ENCODE peak calls at places on chromosomes 13 and 19, in nine cellular contexts. C, I, U, V, D, J, R, P and T are unnamed samples.

GRCh38 chr13:67225252-67226159 is 4.6 kb downstream of the PCDH9 start:
- DNase-seq in C (no peak), I (no peak), U (no peak), V (no peak), D (no peak), J (no peak), R (no peak), P (no peak), T (peak; percentile 63)

GRCh38 chr13:80338781-80339577 is 1.9 kb downstream of the SPRY2 start:
- DNase-seq in C (peak; percentile 88), I (no peak), U (no peak), V (peak; percentile 76), D (peak; percentile 1), J (peak; percentile 48), R (peak; percentile 86), P (no peak), T (peak; percentile 91)

GRCh38 chr13:26813626-26814348 is 53.2 kb upstream of the GPR12 start:
- DNase-seq in C (no peak), I (no peak), U (no peak), V (no peak), D (no peak), J (peak; percentile 8), R (no peak), P (no peak), T (no peak)

GRCh38 chr19:33508009-33508408 is 13.6 kb downstream of the PEPD start:
- DNase-seq in C (no peak), I (no peak), U (no peak), V (no peak), D (no peak), J (no peak), R (no peak), P (no peak), T (no peak)

GRCh38 chr19:37845932-37846331 is 60.5 kb downstream of the WDR87 start:
- DNase-seq in C (peak; percentile 24), I (no peak), U (no peak), V (no peak), D (no peak), J (no peak), R (no peak), P (no peak), T (no peak)

GRCh38 chr13:95300625-95301134 is 571 bp downstream of the ABCC4 start:
- DNase-seq in C (peak; percentile 67), I (no peak), U (peak; percentile 10), V (peak; percentile 64), D (peak; percentile 36), J (peak; percentile 58), R (peak; percentile 59), P (peak; percentile 9), T (peak; percentile 63)

GRCh38 chr19:35529241-35530218 is 1.4 kb upstream of the SBSN start:
- DNase-seq in C (no peak), I (no peak), U (no peak), V (no peak), D (no peak), J (no peak), R (no peak), P (no peak), T (no peak)

GRCh38 chr13:110957181-110957884 is 42.5 kb upstream of the ANKRD10 start:
- DNase-seq in C (peak; percentile 16), I (no peak), U (no peak), V (no peak), D (no peak), J (no peak), R (no peak), P (no peak), T (no peak)

GRCh38 chr19:6828698-6829633 is 56.5 kb downstream of the VAV1 start:
- DNase-seq in C (no peak), I (peak; percentile 55), U (no peak), V (no peak), D (peak; percentile 18), J (peak; percentile 51), R (no peak), P (no peak), T (no peak)

GRCh38 chr19:3121821-3122511 is 13.9 kb upstream of the GNA15 start:
- DNase-seq in C (no peak), I (no peak), U (no peak), V (no peak), D (no peak), J (no peak), R (no peak), P (no peak), T (no peak)

GRCh38 chr19:46416077-46416709 is 2.8 kb upstream of the CCDC8 start:
- DNase-seq in C (peak; percentile 75), I (no peak), U (no peak), V (peak; percentile 89), D (peak; percentile 45), J (peak; percentile 65), R (peak; percentile 76), P (no peak), T (peak; percentile 97)

GRCh38 chr13:74206061-74206561 is 71.9 kb upstream of the KLF12 start:
- DNase-seq in C (peak; percentile 92), I (no peak), U (no peak), V (no peak), D (no peak), J (no peak), R (peak; percentile 91), P (no peak), T (no peak)

GRCh38 chr19:50875795-50876422 is 2.7 kb downstream of the KLK2 start:
- DNase-seq in C (no peak), I (no peak), U (no peak), V (no peak), D (no peak), J (no peak), R (no peak), P (no peak), T (no peak)

GRCh38 chr19:1959928-1960589 is 19.1 kb downstream of the CSNK1G2 start:
- DNase-seq in C (no peak), I (no peak), U (no peak), V (no peak), D (no peak), J (no peak), R (no peak), P (no peak), T (no peak)

GRCh38 chr13:80141114-80141849 is 199.6 kb downstream of the SPRY2 start:
- DNase-seq in C (peak; percentile 78), I (no peak), U (no peak), V (peak; percentile 68), D (no peak), J (no peak), R (peak; percentile 64), P (no peak), T (peak; percentile 79)

GRCh38 chr19:42091300-42092266 is 15.6 kb downstream of the ZNF574 start:
- DNase-seq in C (peak; percentile 64), I (no peak), U (no peak), V (no peak), D (no peak), J (no peak), R (peak; percentile 54), P (no peak), T (no peak)

GRCh38 chr13:24023073-24023472 is 125.8 kb upstream of the C1QTNF9B start:
- DNase-seq in C (no peak), I (no peak), U (no peak), V (no peak), D (no peak), J (no peak), R (no peak), P (no peak), T (no peak)

GRCh38 chr13:73556902-73557301 is 498.1 kb downstream of the KLF5 start:
- DNase-seq in C (no peak), I (no peak), U (no peak), V (no peak), D (no peak), J (no peak), R (no peak), P (no peak), T (no peak)

GRCh38 chr19:4730740-4731171 is 7.1 kb upstream of the DPP9 start:
- DNase-seq in C (no peak), I (peak; percentile 37), U (peak; percentile 28), V (no peak), D (peak; percentile 39), J (peak; percentile 37), R (no peak), P (peak; percentile 47), T (no peak)

GRCh38 chr19:45448887-45449299 is 18.9 kb upstream of the FOSB start:
- DNase-seq in C (peak; percentile 15), I (no peak), U (no peak), V (no peak), D (no peak), J (peak; percentile 78), R (peak; percentile 28), P (no peak), T (no peak)

GRCh38 chr13:112719556-112719955 is 29.7 kb downstream of the ATP11A start:
- DNase-seq in C (no peak), I (no peak), U (no peak), V (no peak), D (no peak), J (no peak), R (no peak), P (no peak), T (no peak)

GRCh38 chr13:62847520-62847919 is 1431.9 kb upstream of the PCDH20 start:
- DNase-seq in C (no peak), I (no peak), U (no peak), V (no peak), D (no peak), J (no peak), R (no peak), P (no peak), T (no peak)

GRCh38 chr19:35013047-35013819 is 13.1 kb downstream of the GRAMD1A start:
- DNase-seq in C (peak; percentile 57), I (no peak), U (peak; percentile 61), V (peak; percentile 76), D (peak; percentile 69), J (no peak), R (peak; percentile 38), P (peak; percentile 68), T (peak; percentile 84)

GRCh38 chr19:39031368-39032163 is 783 bp downstream of the FBXO27 start:
- DNase-seq in C (no peak), I (peak; percentile 91), U (peak; percentile 62), V (peak; percentile 87), D (peak; percentile 75), J (peak; percentile 95), R (peak; percentile 73), P (peak; percentile 54), T (peak; percentile 91)

GRCh38 chr13:44220948-44221347 is 152.7 kb upstream of the SERP2 start:
- DNase-seq in C (no peak), I (no peak), U (no peak), V (no peak), D (no peak), J (no peak), R (no peak), P (no peak), T (no peak)

GRCh38 chr13:75195479-75196111 is 286.4 kb downstream of the TBC1D4 start:
- DNase-seq in C (no peak), I (no peak), U (no peak), V (no peak), D (no peak), J (no peak), R (no peak), P (no peak), T (no peak)

GRCh38 chr19:42286349-42287016 is 15.4 kb upstream of the PRR19 start:
- DNase-seq in C (peak; percentile 27), I (no peak), U (no peak), V (peak; percentile 52), D (no peak), J (no peak), R (peak; percentile 15), P (no peak), T (peak; percentile 69)

GRCh38 chr19:6272411-6272791 is 7.4 kb downstream of the MLLT1 start:
- DNase-seq in C (no peak), I (no peak), U (no peak), V (no peak), D (no peak), J (no peak), R (no peak), P (no peak), T (no peak)

GRCh38 chr19:46862974-46863632 is 2.3 kb downstream of the ARHGAP35 start:
- DNase-seq in C (no peak), I (no peak), U (no peak), V (no peak), D (no peak), J (no peak), R (no peak), P (no peak), T (no peak)

GRCh38 chr13:99467764-99468163 is 33.5 kb upstream of the TM9SF2 start:
- DNase-seq in C (peak; percentile 77), I (no peak), U (no peak), V (no peak), D (no peak), J (peak; percentile 16), R (peak; percentile 25), P (no peak), T (no peak)